ENCODE peak calls at places on chromosomes 1 and 21, in seven cellular contexts. G is left ventricle myocardium inferior; S is fibroblast of mammary gland; R is CD4-positive, alpha-beta T cell; Y is lower lobe of right lung; Z is SK-N-SH; V is GM13976. F is an unnamed sample.

GRCh38 chr1:44696789-44697188 is 22.3 kb downstream of the ARMH1 start:
- DNase-seq in V (no peak), S (no peak), R (peak), Z (no peak), G (peak), Y (no peak), F (no peak)

GRCh38 chr1:15965228-15965767 is 10.6 kb downstream of the ZBTB17 start:
- DNase-seq in Y (no peak), Z (no peak), R (no peak), S (peak), V (no peak), G (no peak), F (no peak)

GRCh38 chr1:154304664-154305337 is 16.1 kb upstream of the AQP10 start:
- DNase-seq in Y (no peak), S (peak), Z (no peak), R (no peak), G (no peak), V (no peak), F (no peak)

GRCh38 chr1:109112056-109112651 is 1.8 kb upstream of the ELAPOR1 start:
- DNase-seq in S (peak), Z (peak), R (no peak), G (no peak), Y (no peak), V (peak), F (peak)

GRCh38 chr1:22508991-22509390 is 54.3 kb upstream of the EPHA8 start:
- DNase-seq in Y (no peak), G (no peak), S (no peak), Z (no peak), R (no peak), V (no peak), F (peak)

GRCh38 chr1:36142121-36142520 is 7.2 kb downstream of the TRAPPC3 start:
- DNase-seq in G (no peak), R (no peak), Y (no peak), S (no peak), V (no peak), Z (no peak), F (no peak)

GRCh38 chr1:22808846-22809501 is 98.3 kb downstream of the EPHB2 start:
- DNase-seq in Y (peak), Z (peak), S (peak), R (no peak), V (no peak), G (peak), F (peak)

GRCh38 chr1:97258597-97258996 is 537.0 kb downstream of the PTBP2 start:
- DNase-seq in Z (no peak), Y (no peak), G (no peak), V (no peak), S (no peak), R (no peak), F (no peak)

GRCh38 chr1:8464377-8464776 is 146.5 kb downstream of the SLC45A1 start:
- DNase-seq in S (no peak), R (no peak), V (no peak), G (no peak), Y (peak), Z (no peak), F (no peak)

GRCh38 chr1:52403566-52404115 is 582 bp downstream of the ORC1 start:
- DNase-seq in R (peak), G (no peak), Z (peak), Y (no peak), V (peak), S (peak), F (peak)

GRCh38 chr1:155301342-155301841 is at the start of gene PKLR:
- DNase-seq in G (no peak), Z (no peak), R (no peak), V (no peak), Y (no peak), S (no peak), F (no peak)

GRCh38 chr1:244087611-244088010 is 36.5 kb downstream of the ZBTB18 start:
- DNase-seq in S (no peak), Y (no peak), G (no peak), R (no peak), Z (no peak), V (no peak), F (no peak)

GRCh38 chr21:14923468-14923867 is 141.3 kb downstream of the NRIP1 start:
- DNase-seq in G (no peak), S (peak), Y (no peak), R (no peak), V (no peak), Z (no peak), F (no peak)

GRCh38 chr1:232880354-232880753 is 70.1 kb upstream of the NTPCR start:
- DNase-seq in Y (no peak), G (no peak), R (no peak), Z (peak), V (peak), S (peak), F (peak)

GRCh38 chr1:231387770-231388669 is 34.1 kb downstream of the EGLN1 start:
- DNase-seq in G (no peak), R (no peak), S (peak), Y (no peak), V (no peak), Z (no peak), F (peak)

DNA sequence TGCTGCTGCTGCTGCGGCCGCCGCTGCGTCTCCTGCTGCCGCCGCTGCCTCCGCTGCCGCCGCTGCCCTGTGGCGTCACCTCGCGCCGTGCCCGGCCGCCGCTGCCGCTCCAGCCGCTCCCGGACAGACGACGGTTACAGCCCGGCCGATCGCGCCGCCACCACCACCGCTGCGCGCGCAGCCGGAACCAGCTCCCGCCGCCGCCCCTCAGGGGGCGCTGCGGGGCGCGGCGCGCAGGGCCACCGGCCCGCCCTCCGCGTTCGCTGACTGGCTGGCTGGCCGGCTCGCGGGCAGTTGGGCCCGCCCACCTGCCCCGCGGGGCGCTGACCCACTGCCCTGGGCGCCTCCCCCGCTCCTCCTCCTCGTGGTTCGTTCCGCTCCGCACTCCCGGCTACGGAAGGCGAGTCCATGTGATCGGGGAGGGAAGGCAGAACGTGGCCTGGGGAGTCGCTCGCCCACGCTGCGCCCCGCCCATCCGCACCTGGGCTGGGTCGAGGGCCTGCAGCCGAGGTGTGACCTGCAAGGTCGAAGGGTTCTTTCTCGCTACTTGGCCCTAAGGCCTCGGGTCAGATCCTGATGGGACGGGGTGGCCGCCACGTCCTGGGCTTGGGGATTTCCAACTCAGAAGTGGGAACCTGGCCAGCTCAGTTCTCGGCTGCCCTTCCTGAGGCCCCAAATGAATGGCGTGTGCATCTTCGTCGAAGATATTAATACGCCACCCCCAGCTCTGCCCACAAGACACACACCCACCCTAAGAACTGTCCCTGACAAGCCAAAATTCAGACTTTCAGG is at the start of gene PTP4A2:
- DNase-seq in Y (peak), G (peak), Z (peak), S (peak), V (peak), R (peak), F (peak)
- TF ChIP-seq CTCF in Y (peak), G (peak), Z (no peak), S (no peak), V (peak), R (peak), F (peak)

GRCh38 chr1:228340686-228341449 is 65.8 kb downstream of the TRIM11 start:
- DNase-seq in Z (peak), R (peak), V (no peak), G (no peak), S (no peak), Y (peak), F (no peak)
- TF ChIP-seq CTCF in Z (peak), R (no peak), V (peak), G (no peak), S (peak), Y (peak), F (peak)

GRCh38 chr21:45600248-45600647 is 43.3 kb upstream of the PCBP3 start:
- DNase-seq in G (no peak), V (no peak), Z (no peak), R (no peak), Y (no peak), S (no peak), F (no peak)
- TF ChIP-seq CTCF in G (no peak), V (no peak), Z (no peak), R (no peak), Y (no peak), S (no peak), F (no peak)

GRCh38 chr1:31705080-31705866 is 1.5 kb upstream of the COL16A1 start:
- DNase-seq in S (peak), Y (no peak), G (peak), V (peak), R (peak), Z (peak), F (peak)
- TF ChIP-seq CTCF in S (peak), Y (no peak), G (peak), V (peak), R (no peak), Z (no peak), F (peak)

DNA sequence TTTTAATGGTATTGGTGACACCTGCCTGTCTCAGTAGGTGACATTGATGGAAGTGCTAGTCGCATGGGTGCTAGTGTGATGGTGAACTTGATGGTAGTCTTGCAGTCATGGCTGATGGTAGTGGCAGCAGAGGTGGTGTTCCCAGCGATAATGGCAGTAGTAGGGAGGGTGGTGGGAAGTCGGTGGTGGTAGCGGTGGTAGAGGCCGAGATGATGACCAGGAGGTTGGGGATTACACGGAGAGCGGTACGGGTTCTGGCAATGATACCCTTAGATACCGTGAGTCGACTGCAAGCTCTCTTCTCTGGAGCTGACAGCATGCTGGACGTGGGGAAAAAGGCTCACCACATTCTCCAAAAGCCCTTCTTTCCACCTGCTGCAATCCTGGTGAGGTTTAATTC is 99.4 kb upstream of the SLC2A1 start:
- DNase-seq in R (no peak), G (no peak), S (no peak), V (no peak), Y (no peak), Z (no peak), F (no peak)
- TF ChIP-seq CTCF in R (no peak), G (no peak), S (no peak), V (no peak), Y (no peak), Z (no peak), F (no peak)